ENCODE peak calls at places on chromosomes 16 and 17, in seven cellular contexts. O is stomach, E is IMR-90, L is mammary epithelial cell, G is GM23338, P is left ventricle myocardium inferior, C is uterus. A is an unnamed sample.

GRCh38 chr16:72561-73537 is at the start of gene RHBDF1:
- DNase-seq in O (peak; percentile 69), E (peak; percentile 47), L (peak; percentile 34), G (peak; percentile 83), P (peak; percentile 69), C (peak; percentile 67), A (no peak)

GRCh38 chr17:62737513-62737912 is 70.6 kb downstream of the MARCHF10 start:
- DNase-seq in O (no peak), E (no peak), L (peak; percentile 88), G (no peak), P (no peak), C (no peak), A (peak; percentile 76)

GRCh38 chr16:89026121-89026612 is 49.2 kb upstream of the CBFA2T3 start:
- DNase-seq in O (no peak), E (no peak), L (peak; percentile 40), G (no peak), P (no peak), C (no peak), A (peak; percentile 19)

GRCh38 chr16:22264786-22265185 is 32.4 kb upstream of the POLR3E start:
- DNase-seq in O (no peak), E (no peak), L (no peak), G (no peak), P (no peak), C (no peak), A (peak; percentile 13)

GRCh38 chr17:73973881-73974409 is 229.5 kb upstream of the RPL38 start:
- DNase-seq in O (no peak), E (no peak), L (no peak), G (no peak), P (peak; percentile 31), C (no peak), A (no peak)

GRCh38 chr16:15960124-15960971 is 10.9 kb downstream of the ABCC1 start:
- DNase-seq in O (no peak), E (no peak), L (peak; percentile 39), G (peak; percentile 43), P (no peak), C (no peak), A (no peak)

GRCh38 chr17:77142689-77143088 is 1.9 kb downstream of the SEC14L1 start:
- DNase-seq in O (no peak), E (no peak), L (no peak), G (no peak), P (no peak), C (no peak), A (no peak)

GRCh38 chr17:78933025-78933958 is 8.1 kb upstream of the TIMP2 start:
- DNase-seq in O (peak; percentile 64), E (peak; percentile 99), L (peak; percentile 89), G (no peak), P (peak; percentile 43), C (peak; percentile 56), A (peak; percentile 83)

GRCh38 chr17:70050931-70051330 is 24.1 kb upstream of the KCNJ16 start:
- DNase-seq in O (no peak), E (no peak), L (no peak), G (no peak), P (no peak), C (no peak), A (no peak)

GRCh38 chr17:66466933-66467367 is 164.5 kb downstream of the PRKCA start:
- DNase-seq in O (no peak), E (peak; percentile 100), L (peak; percentile 98), G (peak; percentile 26), P (no peak), C (peak; percentile 54), A (peak; percentile 99)

GRCh38 chr17:81031571-81032550 is 3.1 kb upstream of the BAIAP2 start:
- DNase-seq in O (no peak), E (no peak), L (no peak), G (no peak), P (no peak), C (no peak), A (no peak)

GRCh38 chr16:65547799-65548446 is 426.1 kb upstream of the CDH11 start:
- DNase-seq in O (no peak), E (peak; percentile 93), L (peak; percentile 77), G (peak; percentile 19), P (no peak), C (no peak), A (peak; percentile 83)

GRCh38 chr17:79114455-79115301 is 40.1 kb downstream of the ENGASE start:
- DNase-seq in O (peak; percentile 54), E (no peak), L (peak; percentile 54), G (no peak), P (peak; percentile 54), C (peak; percentile 30), A (no peak)

GRCh38 chr16:72255785-72256184 is 83.8 kb upstream of the PMFBP1 start:
- DNase-seq in O (no peak), E (no peak), L (peak; percentile 5), G (no peak), P (no peak), C (no peak), A (no peak)

GRCh38 chr17:41982026-41982989 is 15.7 kb downstream of the CNP start:
- DNase-seq in O (no peak), E (peak; percentile 53), L (no peak), G (no peak), P (no peak), C (no peak), A (no peak)

GRCh38 chr17:45869676-45870341 is 24.5 kb upstream of the MAPT start:
- DNase-seq in O (no peak), E (peak; percentile 4), L (no peak), G (no peak), P (no peak), C (no peak), A (no peak)

GRCh38 chr17:15185625-15185991 is 79.5 kb downstream of the PMP22 start:
- DNase-seq in O (no peak), E (peak; percentile 36), L (peak; percentile 5), G (no peak), P (no peak), C (no peak), A (peak; percentile 32)

GRCh38 chr17:65538679-65539529 is 22.5 kb downstream of the AXIN2 start:
- DNase-seq in O (no peak), E (no peak), L (no peak), G (no peak), P (no peak), C (no peak), A (no peak)

GRCh38 chr16:24929409-24929808 is 83.6 kb downstream of the SLC5A11 start:
- DNase-seq in O (no peak), E (no peak), L (no peak), G (no peak), P (no peak), C (no peak), A (no peak)
- TF ChIP-seq CTCF in O (no peak), E (no peak), L (no peak), G (no peak), P (no peak), C (no peak), A (no peak)

DNA sequence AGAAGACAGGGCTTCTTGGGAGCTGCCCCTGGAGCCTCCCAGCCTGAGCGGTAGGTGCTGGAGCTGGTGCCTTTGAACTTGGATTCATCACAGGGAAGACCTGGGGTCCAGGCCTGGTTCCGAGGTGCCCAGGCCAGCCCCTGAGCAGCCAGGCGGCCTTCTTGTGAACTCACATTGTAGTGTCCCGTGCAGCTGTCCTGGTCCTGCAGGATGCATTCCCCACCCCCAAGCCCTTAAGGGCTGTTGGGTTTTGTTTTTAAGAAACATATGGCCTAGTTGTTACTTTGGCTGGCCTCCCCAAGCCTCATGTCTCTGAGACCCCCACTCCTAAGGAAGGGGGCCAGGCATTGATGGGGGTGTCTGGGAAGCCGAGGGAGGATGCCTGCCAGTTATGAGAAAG is 70.9 kb downstream of the SREBF1 start:
- DNase-seq in O (no peak), E (no peak), L (no peak), G (no peak), P (no peak), C (no peak), A (no peak)
- H3K4me1 ChIP-seq in O (peaks cover 34% of the 10 kb centered on the region), E (peaks cover 51% of the 10 kb centered on the region), L (peaks cover 14% of the 10 kb centered on the region), G (no peaks in the 10 kb centered on the region), P (peaks cover 87% of the 10 kb centered on the region), C (peaks cover 5% of the 10 kb centered on the region), A (peaks cover 20% of the 10 kb centered on the region)

GRCh38 chr17:3732171-3732570 is 8.5 kb downstream of the HASPIN start:
- DNase-seq in O (no peak), E (peak; percentile 20), L (no peak), G (no peak), P (no peak), C (no peak), A (no peak)
- TF ChIP-seq CTCF in O (no peak), E (no peak), L (no peak), G (no peak), P (no peak), C (no peak), A (no peak)

DNA sequence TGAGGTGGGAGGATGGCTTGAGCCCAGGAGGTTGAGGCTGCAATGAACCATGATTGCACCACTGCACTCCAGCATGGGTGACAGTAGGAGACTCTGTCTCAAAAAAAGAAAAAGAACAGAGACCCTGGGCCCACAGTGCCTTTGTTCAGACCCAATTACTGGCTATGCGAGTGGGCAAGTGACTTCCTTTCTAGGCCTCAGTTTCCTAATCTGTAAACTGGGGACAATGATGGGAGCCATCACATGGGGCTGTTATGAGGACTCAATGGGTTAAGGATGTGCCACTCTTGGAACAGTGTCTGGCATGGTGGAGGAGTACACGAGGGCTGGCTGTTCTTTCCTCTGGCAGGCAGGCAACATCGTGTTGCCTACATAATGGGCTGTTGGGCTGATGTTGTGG is 47.3 kb upstream of the NDRG4 start:
- DNase-seq in O (no peak), E (no peak), L (no peak), G (no peak), P (no peak), C (no peak), A (no peak)
- H3K4me1 ChIP-seq in O (no peaks in the 10 kb centered on the region), E (no peaks in the 10 kb centered on the region), L (no peaks in the 10 kb centered on the region), G (no peaks in the 10 kb centered on the region), P (peaks cover 23% of the 10 kb centered on the region), C (peaks cover 12% of the 10 kb centered on the region), A (peaks cover 4% of the 10 kb centered on the region)

GRCh38 chr17:7997186-7997585 is 5.2 kb upstream of the GUCY2D start:
- DNase-seq in O (peak; percentile 73), E (peak; percentile 36), L (peak; percentile 52), G (peak; percentile 90), P (peak; percentile 33), C (no peak), A (no peak)
- TF ChIP-seq CTCF in O (peak; percentile 37), E (peak; percentile 56), L (peak; percentile 67), G (peak; percentile 76), P (peak; percentile 58), C (no peak), A (peak; percentile 73)

A was measured in foreskin keratinocyte.